ENCODE peak calls at places on chromosomes 5 and 9, in five cellular contexts. P, S, B, V and U are unnamed samples.

GRCh38 chr5:133824661-133825254 is 143.7 kb downstream of the C5orf15 start:
- DNase-seq in P (no peak), S (no peak), B (no peak), V (no peak), U (no peak)

GRCh38 chr5:138037271-138037670 is 4.4 kb upstream of the FAM13B start:
- DNase-seq in P (no peak), S (no peak), B (no peak), V (no peak), U (no peak)

GRCh38 chr5:1792842-1793266 is 6.8 kb downstream of the MRPL36 start:
- DNase-seq in P (no peak), S (no peak), B (no peak), V (peak; percentile 92), U (peak; percentile 38)

GRCh38 chr5:93890657-93891056 is 149.3 kb upstream of the POU5F2 start:
- DNase-seq in P (no peak), S (no peak), B (no peak), V (no peak), U (no peak)

GRCh38 chr9:123807241-123807640 is 122.7 kb downstream of the DENND1A start:
- DNase-seq in P (no peak), S (no peak), B (peak; percentile 39), V (no peak), U (no peak)

GRCh38 chr5:95892784-95893354 is 68.8 kb downstream of the ELL2 start:
- DNase-seq in P (no peak), S (no peak), B (peak; percentile 47), V (no peak), U (no peak)

GRCh38 chr5:89584339-89584956 is 701.5 kb upstream of the MEF2C start:
- DNase-seq in P (no peak), S (no peak), B (no peak), V (peak; percentile 52), U (no peak)

GRCh38 chr5:177304392-177305119 is 957 bp downstream of the PRELID1 start:
- DNase-seq in P (no peak), S (no peak), B (no peak), V (peak; percentile 12), U (peak; percentile 72)

GRCh38 chr5:22572941-22573340 is 280.2 kb downstream of the CDH12 start:
- DNase-seq in P (no peak), S (no peak), B (no peak), V (no peak), U (no peak)

GRCh38 chr5:133769842-133770241 is 157.5 kb upstream of the FSTL4 start:
- DNase-seq in P (no peak), S (no peak), B (no peak), V (no peak), U (no peak)

GRCh38 chr9:6907772-6908381 is 150.1 kb downstream of the KDM4C start:
- DNase-seq in P (no peak), S (no peak), B (no peak), V (peak; percentile 55), U (no peak)

DNA sequence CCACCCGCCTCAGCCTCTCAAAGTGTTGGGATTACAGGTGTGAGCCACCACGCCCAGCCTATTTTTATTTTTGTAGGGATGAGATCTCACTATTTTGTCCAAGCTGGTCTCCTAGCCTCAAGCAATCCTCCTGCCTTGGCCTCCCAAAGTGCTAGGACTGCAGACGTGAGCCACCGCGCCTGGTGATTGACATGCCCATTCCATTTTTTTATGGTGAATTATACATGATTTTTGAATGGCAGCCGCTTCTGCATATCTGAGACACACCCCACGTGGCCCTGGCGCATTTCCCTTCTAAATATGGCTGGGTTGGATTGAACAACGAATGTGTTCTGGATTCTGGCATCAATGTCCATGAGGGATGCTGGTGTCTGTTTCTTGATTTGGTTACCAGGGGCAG is 22.7 kb downstream of the PLPP7 start:
- DNase-seq in P (no peak), S (no peak), B (no peak), V (no peak), U (no peak)
- H3K27ac ChIP-seq in P (no peak overlapping the region), S (no peak overlapping the region), B (no peak overlapping the region), V (no peak overlapping the region), U (no peak overlapping the region)

GRCh38 chr5:141522301-141522700 is 33.4 kb downstream of the PCDHGC5 start:
- DNase-seq in P (no peak), S (no peak), B (no peak), V (no peak), U (no peak)
- H3K27ac ChIP-seq in P (no peak overlapping the region), S (peak overlapping the region; percentile 95), B (no peak overlapping the region), V (no peak overlapping the region), U (no peak overlapping the region)

DNA sequence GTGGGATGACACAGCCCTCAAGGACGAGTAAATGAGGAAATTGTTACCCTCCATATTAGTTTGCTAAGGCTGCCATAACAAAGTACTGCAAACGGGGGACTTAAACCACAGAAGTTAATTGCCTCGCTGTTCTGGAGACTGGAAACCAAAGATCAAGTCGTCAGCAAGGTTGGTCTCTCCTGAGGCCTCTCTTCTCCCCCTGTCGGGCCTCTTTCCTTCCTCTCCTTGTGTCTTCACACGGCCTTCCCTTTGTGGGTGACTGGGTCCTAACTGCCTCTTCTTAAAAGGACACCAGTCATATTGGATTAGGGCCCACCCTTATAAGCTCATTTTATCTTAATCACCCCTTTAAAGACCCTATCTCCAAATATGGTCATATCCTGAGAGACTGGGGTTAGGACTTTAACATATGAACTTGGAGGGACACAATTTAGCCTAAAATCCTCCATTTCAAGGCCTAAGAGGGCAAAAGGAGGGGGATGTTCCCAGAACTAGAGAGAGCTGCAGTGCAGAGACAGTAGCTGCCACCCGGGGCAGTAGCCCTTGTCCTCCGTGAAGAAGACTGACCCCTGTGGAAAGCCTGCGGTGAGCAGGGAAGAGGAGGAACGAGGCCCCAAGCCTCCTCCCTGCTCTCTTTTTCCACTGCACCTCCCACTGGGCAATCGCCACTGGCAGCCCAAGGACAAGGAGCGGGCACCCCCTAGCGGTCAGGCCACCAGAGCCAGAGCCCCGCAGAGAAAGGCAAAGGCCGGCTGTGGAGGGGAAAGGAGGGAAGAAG is 35.0 kb downstream of the CFAP90 start:
- DNase-seq in P (peak; percentile 74), S (no peak), B (peak; percentile 96), V (peak; percentile 39), U (peak; percentile 90)
- H3K27ac ChIP-seq in P (no peak overlapping the region), S (no peak overlapping the region), B (peak overlapping the region; percentile 45), V (no peak overlapping the region), U (no peak overlapping the region)

GRCh38 chr5:108940500-108940899 is 192.8 kb downstream of the FER start:
- DNase-seq in P (no peak), S (no peak), B (no peak), V (no peak), U (no peak)
- H3K27ac ChIP-seq in P (no peak overlapping the region), S (no peak overlapping the region), B (no peak overlapping the region), V (no peak overlapping the region), U (no peak overlapping the region)

GRCh38 chr9:132957805-132958204 is 13.4 kb upstream of the TSC1 start:
- DNase-seq in P (no peak), S (no peak), B (peak; percentile 86), V (no peak), U (no peak)
- H3K27ac ChIP-seq in P (no peak overlapping the region), S (no peak overlapping the region), B (peak overlapping the region; percentile 28), V (no peak overlapping the region), U (no peak overlapping the region)

DNA sequence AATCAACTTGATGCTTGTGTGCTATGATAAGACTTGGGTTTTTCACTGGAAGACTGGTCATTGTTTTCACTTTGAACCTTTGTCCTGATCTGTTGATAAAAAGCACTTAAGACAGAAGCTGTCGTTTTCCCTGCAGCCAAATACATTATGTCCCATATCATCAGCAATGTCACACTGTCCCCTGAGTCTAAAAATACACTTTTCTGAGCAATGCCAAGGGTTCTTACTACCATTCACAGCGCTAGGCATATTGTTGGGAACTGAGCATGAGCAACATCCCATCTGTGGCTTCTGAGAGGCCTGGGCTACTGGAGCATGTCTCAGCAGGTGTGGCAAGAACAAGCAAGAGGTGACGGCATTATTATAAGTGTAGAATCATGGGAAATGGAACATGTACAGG is 81.8 kb downstream of the SEMA6A start:
- DNase-seq in P (no peak), S (no peak), B (no peak), V (no peak), U (no peak)
- H3K27ac ChIP-seq in P (no peak overlapping the region), S (no peak overlapping the region), B (no peak overlapping the region), V (no peak overlapping the region), U (no peak overlapping the region)

DNA sequence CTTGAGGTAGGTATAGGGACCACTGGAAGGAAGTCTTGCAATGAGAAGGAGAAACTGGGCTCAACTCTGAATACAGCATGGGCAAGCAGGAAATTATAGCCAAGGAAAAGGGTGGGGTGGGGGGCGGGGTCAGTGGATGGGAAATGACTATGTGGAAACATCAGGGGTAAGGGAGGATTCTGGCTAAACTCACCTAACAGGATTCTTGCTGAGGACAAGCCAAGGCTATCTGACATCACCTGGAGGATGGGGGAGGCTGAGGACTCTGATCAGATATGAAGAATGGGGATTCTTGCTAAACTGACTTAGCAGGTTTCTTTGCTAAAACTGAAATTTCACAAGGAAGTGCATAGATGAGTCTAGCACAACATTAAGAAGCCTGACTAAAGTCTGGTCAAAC is 40.8 kb downstream of the CTSL start:
- DNase-seq in P (no peak), S (no peak), B (no peak), V (no peak), U (no peak)
- H3K27ac ChIP-seq in P (no peak overlapping the region), S (peak overlapping the region; percentile 21), B (no peak overlapping the region), V (no peak overlapping the region), U (no peak overlapping the region)

GRCh38 chr9:78031271-78031825 is at the start of gene GNAQ:
- DNase-seq in P (no peak), S (no peak), B (peak; percentile 40), V (peak; percentile 15), U (peak; percentile 84)
- H3K27ac ChIP-seq in P (peak within 1 kb of the TSS; percentile 96), S (peak within 1 kb of the TSS; percentile 99), B (peak within 1 kb of the TSS; percentile 53), V (peak within 1 kb of the TSS; percentile 96), U (peak within 1 kb of the TSS; percentile 92)